ENCODE peak calls at places on chromosomes 4 and X, in four cellular contexts. One of them, this sample, is unnamed.

GRCh38 chr4:59671037-59671436 is 1529.1 kb upstream of the ADGRL3 start:
- DNase-seq in GM23338: no peak
- DNase-seq in AG09309: no peak
- DNase-seq in A549: no peak
- DNase-seq in this sample: no peak

GRCh38 chr4:2802618-2803531 is 10.0 kb downstream of the SH3BP2 start:
- DNase-seq in A549: no peak
- DNase-seq in AG09309: no peak
- DNase-seq in GM23338: no peak
- DNase-seq in this sample: no peak

GRCh38 chr4:123417813-123418212 is 21.2 kb downstream of the SPRY1 start:
- DNase-seq in A549: no peak
- DNase-seq in AG09309: no peak
- DNase-seq in GM23338: no peak
- DNase-seq in this sample: no peak

GRCh38 chrX:69314436-69315348 is 149.4 kb upstream of the PJA1 start:
- DNase-seq in AG09309: no peak
- DNase-seq in GM23338: no peak
- DNase-seq in A549: no peak
- DNase-seq in this sample: no peak

GRCh38 chr4:118898684-118899138 is 10.1 kb downstream of the SYNPO2 start:
- DNase-seq in A549: no peak
- DNase-seq in GM23338: no peak
- DNase-seq in AG09309: no peak
- DNase-seq in this sample: no peak

GRCh38 chr4:27148211-27148895 is 287.7 kb downstream of the STIM2 start:
- DNase-seq in A549: no peak
- DNase-seq in AG09309: no peak
- DNase-seq in GM23338: no peak
- DNase-seq in this sample: no peak

GRCh38 chrX:70476934-70477733 is 32.5 kb downstream of the DLG3 start:
- DNase-seq in A549: peak
- DNase-seq in GM23338: peak
- DNase-seq in AG09309: no peak
- DNase-seq in this sample: no peak

GRCh38 chrX:39729834-39730670 is 367.7 kb downstream of the BCOR start:
- DNase-seq in A549: no peak
- DNase-seq in AG09309: no peak
- DNase-seq in GM23338: peak
- DNase-seq in this sample: no peak

GRCh38 chrX:100297732-100298131 is 112.3 kb downstream of the PCDH19 start:
- DNase-seq in A549: no peak
- DNase-seq in GM23338: no peak
- DNase-seq in AG09309: no peak
- DNase-seq in this sample: no peak

GRCh38 chrX:16160729-16161128 is 6.6 kb upstream of the MAGEB17 start:
- DNase-seq in GM23338: no peak
- DNase-seq in A549: peak
- DNase-seq in AG09309: peak
- DNase-seq in this sample: peak

GRCh38 chrX:75547783-75548182 is 24.9 kb upstream of the ZDHHC15 start:
- DNase-seq in A549: no peak
- DNase-seq in AG09309: no peak
- DNase-seq in GM23338: no peak
- DNase-seq in this sample: no peak

GRCh38 chr4:157804986-157805385 is 367.8 kb downstream of the GASK1B start:
- DNase-seq in GM23338: peak
- DNase-seq in A549: peak
- DNase-seq in AG09309: no peak
- DNase-seq in this sample: no peak

GRCh38 chrX:142184756-142185602 is 20.1 kb downstream of the MAGEC2 start:
- DNase-seq in GM23338: no peak
- DNase-seq in A549: no peak
- DNase-seq in AG09309: no peak
- DNase-seq in this sample: no peak

GRCh38 chrX:150012647-150013046 is 74.4 kb upstream of the EOLA2 start:
- DNase-seq in A549: no peak
- DNase-seq in GM23338: no peak
- DNase-seq in AG09309: no peak
- DNase-seq in this sample: no peak

GRCh38 chr4:156974264-156974663 is 2.7 kb upstream of the PDGFC start:
- DNase-seq in AG09309: peak
- DNase-seq in GM23338: no peak
- DNase-seq in A549: no peak
- DNase-seq in this sample: no peak

GRCh38 chr4:38489924-38490639 is 173.9 kb upstream of the KLF3 start:
- DNase-seq in GM23338: peak
- DNase-seq in AG09309: no peak
- DNase-seq in A549: peak
- DNase-seq in this sample: no peak

GRCh38 chr4:6020633-6021032 is 2.4 kb upstream of the C4orf50 start:
- DNase-seq in AG09309: no peak
- DNase-seq in GM23338: no peak
- DNase-seq in A549: no peak
- DNase-seq in this sample: no peak

GRCh38 chrX:105375816-105376215 is 155.3 kb upstream of the TEX13A start:
- DNase-seq in A549: no peak
- DNase-seq in AG09309: no peak
- DNase-seq in GM23338: no peak
- DNase-seq in this sample: no peak

GRCh38 chr4:6880691-6881090 is 28.9 kb upstream of the TBC1D14 start:
- DNase-seq in GM23338: no peak
- DNase-seq in A549: no peak
- DNase-seq in AG09309: no peak
- DNase-seq in this sample: no peak

GRCh38 chr4:186227221-186227620 is at the start of gene KLKB1:
- DNase-seq in A549: no peak
- DNase-seq in AG09309: no peak
- DNase-seq in GM23338: no peak
- DNase-seq in this sample: no peak

GRCh38 chrX:64152857-64153256 is 52.7 kb downstream of the AMER1 start:
- DNase-seq in GM23338: peak
- DNase-seq in A549: no peak
- DNase-seq in AG09309: no peak
- DNase-seq in this sample: no peak

GRCh38 chr4:137794779-137795178 is 262.5 kb upstream of the PCDH18 start:
- DNase-seq in AG09309: no peak
- DNase-seq in GM23338: no peak
- DNase-seq in A549: no peak
- DNase-seq in this sample: no peak

GRCh38 chrX:134676440-134676839 is 18.2 kb upstream of the PLAC1 start:
- DNase-seq in GM23338: no peak
- DNase-seq in AG09309: no peak
- DNase-seq in A549: peak
- DNase-seq in this sample: no peak

GRCh38 chr4:7154351-7154981 is 37.9 kb upstream of the SORCS2 start:
- DNase-seq in AG09309: no peak
- DNase-seq in A549: no peak
- DNase-seq in GM23338: no peak
- DNase-seq in this sample: no peak

GRCh38 chrX:155056877-155057792 is 13.8 kb downstream of the CMC4 start:
- DNase-seq in A549: peak
- DNase-seq in AG09309: peak
- DNase-seq in GM23338: peak
- DNase-seq in this sample: no peak

GRCh38 chr4:95181446-95182306 is 367.1 kb downstream of the UNC5C start:
- DNase-seq in A549: no peak
- DNase-seq in GM23338: peak
- DNase-seq in AG09309: no peak
- DNase-seq in this sample: no peak

GRCh38 chr4:3435684-3435956 is 6.1 kb upstream of the HGFAC start:
- DNase-seq in GM23338: no peak
- DNase-seq in AG09309: no peak
- DNase-seq in A549: no peak
- DNase-seq in this sample: no peak

GRCh38 chrX:30935985-30936384 is 46.9 kb upstream of the TAB3 start:
- DNase-seq in GM23338: peak
- DNase-seq in A549: peak
- DNase-seq in AG09309: no peak
- DNase-seq in this sample: no peak

GRCh38 chr4:26342328-26343040 is 21.7 kb downstream of the RBPJ start:
- DNase-seq in GM23338: no peak
- DNase-seq in A549: no peak
- DNase-seq in AG09309: peak
- DNase-seq in this sample: peak

GRCh38 chrX:150163956-150164726 is 199.0 kb upstream of the MAMLD1 start:
- DNase-seq in AG09309: no peak
- DNase-seq in GM23338: no peak
- DNase-seq in A549: no peak
- DNase-seq in this sample: no peak

GRCh38 chrX:2550288-2551020 is 49.7 kb upstream of the DHRSX start:
- DNase-seq in AG09309: no peak
- DNase-seq in A549: no peak
- DNase-seq in GM23338: no peak
- DNase-seq in this sample: no peak

DNA sequence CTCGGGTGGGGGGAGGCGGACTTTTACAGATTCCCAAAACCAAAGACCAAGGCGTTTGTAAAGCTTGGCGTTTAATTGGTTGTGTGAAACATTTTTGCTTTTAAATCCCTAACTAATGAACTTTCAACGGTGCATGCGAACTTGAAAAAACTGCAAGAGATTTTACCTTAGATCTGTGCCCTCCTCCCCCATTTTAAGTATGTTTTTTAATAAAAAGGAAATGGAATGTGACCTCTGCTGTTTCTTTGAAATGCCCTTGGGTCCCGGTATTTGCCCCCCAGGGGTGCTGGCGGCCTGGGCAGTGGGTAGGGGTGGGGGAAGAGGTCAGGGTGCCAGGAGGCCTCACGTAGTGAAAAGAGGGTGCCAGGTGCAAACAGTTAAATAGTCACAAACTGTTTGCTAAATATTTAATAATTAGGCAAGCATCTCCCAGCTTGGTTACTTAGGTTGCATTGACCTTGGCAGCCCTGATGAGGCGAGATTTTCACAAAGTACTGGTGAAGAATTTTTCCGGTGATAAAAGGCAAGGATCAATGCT is 209.8 kb downstream of the NWD2 start:
- DNase-seq in GM23338: no peak
- DNase-seq in A549: no peak
- DNase-seq in AG09309: no peak
- DNase-seq in this sample: no peak
- H3K4me3 ChIP-seq in GM23338: peak
- H3K4me3 ChIP-seq in A549: peak
- H3K4me3 ChIP-seq in AG09309: no peak
- H3K4me3 ChIP-seq in this sample: no peak

GRCh38 chrX:41024755-41025154 is 60.5 kb upstream of the USP9X start:
- DNase-seq in GM23338: no peak
- DNase-seq in AG09309: no peak
- DNase-seq in A549: peak
- DNase-seq in this sample: no peak

GRCh38 chrX:41026326-41027136 is 58.7 kb upstream of the USP9X start:
- DNase-seq in A549: peak
- DNase-seq in GM23338: peak
- DNase-seq in AG09309: no peak
- DNase-seq in this sample: no peak

GRCh38 chrX:41025926-41026325 is 59.3 kb upstream of the USP9X start:
- DNase-seq in AG09309: no peak
- DNase-seq in A549: peak
- DNase-seq in GM23338: peak
- DNase-seq in this sample: no peak

GRCh38 chrX:41022579-41022978 is 62.7 kb upstream of the USP9X start:
- DNase-seq in GM23338: no peak
- DNase-seq in AG09309: no peak
- DNase-seq in A549: peak
- DNase-seq in this sample: no peak

DNA sequence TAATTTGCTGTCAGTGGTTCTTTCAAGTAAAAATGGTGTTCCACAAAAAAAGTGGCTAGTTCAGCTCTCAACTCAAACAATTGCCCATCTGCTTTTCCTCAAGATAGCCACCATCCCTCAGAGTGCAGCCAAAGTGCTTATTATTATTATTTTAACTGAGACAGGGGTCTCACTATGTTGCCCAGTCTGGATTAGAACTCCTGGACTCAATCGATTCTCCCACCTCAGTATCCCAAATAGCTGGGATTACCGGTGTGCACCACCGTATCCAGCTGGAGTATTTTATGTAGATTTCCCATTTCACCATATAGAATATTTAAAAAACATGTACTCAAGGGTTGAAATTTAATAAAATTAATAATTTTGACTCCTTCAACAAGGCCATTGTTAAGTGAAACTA is 62.1 kb upstream of the USP9X start:
- DNase-seq in AG09309: no peak
- DNase-seq in GM23338: no peak
- DNase-seq in A549: no peak
- DNase-seq in this sample: no peak
- TF ChIP-seq CTCF in AG09309: no peak
- TF ChIP-seq CTCF in GM23338: no peak
- TF ChIP-seq CTCF in A549: no peak
- TF ChIP-seq CTCF in this sample: no peak

DNA sequence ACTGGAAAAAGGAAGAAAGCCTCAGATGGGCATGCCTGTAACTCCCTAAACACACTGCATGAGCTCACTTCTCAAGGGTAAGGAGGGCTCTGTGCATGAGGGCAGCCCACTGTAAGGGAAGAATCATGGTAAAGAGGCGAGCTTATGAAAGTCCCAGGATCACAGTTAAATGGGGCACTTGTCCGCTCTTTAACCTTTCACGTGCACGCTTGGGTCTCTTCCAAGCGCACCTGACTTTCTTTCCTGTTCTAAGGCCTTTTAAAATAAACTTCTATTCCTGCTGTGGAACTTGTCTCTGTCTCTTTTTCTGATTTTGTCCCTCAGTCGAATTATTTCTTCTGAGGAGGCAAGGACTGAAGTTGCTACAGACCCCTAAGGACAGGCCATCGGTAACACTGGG is 321.7 kb downstream of the PPP1R2C start:
- DNase-seq in GM23338: no peak
- DNase-seq in A549: no peak
- DNase-seq in AG09309: no peak
- DNase-seq in this sample: no peak
- H3K4me3 ChIP-seq in GM23338: no peak
- H3K4me3 ChIP-seq in A549: no peak
- H3K4me3 ChIP-seq in AG09309: no peak
- H3K4me3 ChIP-seq in this sample: no peak

GRCh38 chr4:171813195-171813955 is at the start of gene GALNTL6:
- DNase-seq in GM23338: peak
- DNase-seq in A549: peak
- DNase-seq in AG09309: no peak
- DNase-seq in this sample: no peak

GRCh38 chr4:171814545-171814944 is 1.3 kb downstream of the GALNTL6 start:
- DNase-seq in GM23338: peak
- DNase-seq in A549: no peak
- DNase-seq in AG09309: no peak
- DNase-seq in this sample: no peak

GRCh38 chr4:171812377-171813194 is 618 bp upstream of the GALNTL6 start:
- DNase-seq in A549: peak
- DNase-seq in GM23338: peak
- DNase-seq in AG09309: no peak
- DNase-seq in this sample: no peak

DNA sequence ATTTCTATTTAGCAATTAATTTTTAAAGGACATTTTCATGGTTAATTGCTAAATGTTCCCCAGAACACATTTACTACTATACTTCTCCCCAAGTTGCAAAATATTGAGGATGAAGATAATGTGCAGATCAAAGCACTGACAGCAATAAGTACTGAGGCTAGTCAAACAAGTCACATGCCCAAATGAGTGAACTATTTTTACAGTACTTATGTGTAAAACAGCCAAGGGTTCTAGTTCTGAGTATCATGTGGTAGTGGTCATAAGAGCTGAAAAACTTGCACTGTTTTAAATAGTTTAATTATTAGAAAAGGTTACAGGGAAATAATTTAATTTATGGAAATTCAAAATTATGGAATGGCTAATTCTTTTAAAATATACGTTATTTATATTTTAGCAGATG is 3.8 kb downstream of the GALNTL6 start:
- DNase-seq in AG09309: no peak
- DNase-seq in A549: no peak
- DNase-seq in GM23338: no peak
- DNase-seq in this sample: no peak
- TF ChIP-seq CTCF in AG09309: no peak
- TF ChIP-seq CTCF in A549: no peak
- TF ChIP-seq CTCF in GM23338: no peak
- TF ChIP-seq CTCF in this sample: no peak

This sample was measured in AG04449.